ENCODE peak calls at places on chromosomes 2 and 18, in five cellular contexts. N, O, C, X and G are unnamed samples.

GRCh38 chr18:22163432-22163831 is 6.0 kb upstream of the GATA6 start:
- DNase-seq in O (no peak), C (no peak), N (no peak), X (no peak), G (no peak)

GRCh38 chr18:7978834-7979233 is 411.7 kb downstream of the PTPRM start:
- DNase-seq in N (no peak), X (no peak), C (no peak), O (peak), G (no peak)

GRCh38 chr2:233240897-233241296 is 10.6 kb upstream of the ATG16L1 start:
- DNase-seq in X (no peak), O (no peak), N (peak), C (no peak), G (no peak)

GRCh38 chr2:226396541-226396940 is 403.1 kb downstream of the IRS1 start:
- DNase-seq in X (no peak), C (no peak), N (no peak), O (no peak), G (no peak)

GRCh38 chr2:47082976-47083375 is 72.1 kb downstream of the STPG4 start:
- DNase-seq in N (no peak), X (no peak), C (no peak), O (no peak), G (no peak)

GRCh38 chr2:151637284-151637781 is 96.9 kb downstream of the NEB start:
- DNase-seq in C (no peak), N (peak), X (no peak), O (no peak), G (no peak)

GRCh38 chr2:15675456-15676195 is 84.0 kb downstream of the DDX1 start:
- DNase-seq in O (peak), X (no peak), C (peak), N (no peak), G (no peak)

GRCh38 chr18:27780061-27780740 is 396.7 kb downstream of the CDH2 start:
- DNase-seq in N (no peak), C (no peak), O (no peak), X (no peak), G (no peak)

GRCh38 chr2:88177556-88177955 is 7.4 kb downstream of the THNSL2 start:
- DNase-seq in N (no peak), O (no peak), C (no peak), X (no peak), G (no peak)

GRCh38 chr2:209368406-209368805 is 55.4 kb upstream of the MAP2 start:
- DNase-seq in X (no peak), N (no peak), O (no peak), C (no peak), G (no peak)

GRCh38 chr18:48979944-48980890 is 29.5 kb upstream of the SMAD7 start:
- DNase-seq in O (no peak), N (no peak), X (peak), C (no peak), G (peak)

GRCh38 chr2:24576146-24576545 is 85.1 kb downstream of the NCOA1 start:
- DNase-seq in X (no peak), N (no peak), C (no peak), O (no peak), G (no peak)

GRCh38 chr2:64586883-64587481 is 62.9 kb downstream of the AFTPH start:
- DNase-seq in O (no peak), N (no peak), X (peak), C (peak), G (peak)

GRCh38 chr2:30115141-30115980 is 31.4 kb upstream of the YPEL5 start:
- DNase-seq in X (peak), N (peak), C (peak), O (peak), G (peak)

GRCh38 chr2:15142069-15142689 is 419.0 kb downstream of the NBAS start:
- DNase-seq in X (no peak), C (no peak), N (peak), O (no peak), G (peak)

GRCh38 chr2:226791056-226791486 is 8.5 kb downstream of the IRS1 start:
- DNase-seq in N (peak), X (no peak), O (no peak), C (no peak), G (no peak)

GRCh38 chr2:97857553-97857952 is 138.2 kb downstream of the TMEM131 start:
- DNase-seq in O (no peak), N (no peak), X (no peak), C (no peak), G (no peak)

GRCh38 chr18:10530852-10531251 is 5.0 kb downstream of the NAPG start:
- DNase-seq in C (no peak), N (no peak), X (peak), O (no peak), G (no peak)

GRCh38 chr2:157875720-157876065 is 437 bp downstream of the ACVR1 start:
- DNase-seq in C (peak), X (peak), O (no peak), N (no peak), G (peak)

GRCh38 chr2:22812065-22812680 is 572.8 kb upstream of the KLHL29 start:
- DNase-seq in O (no peak), X (no peak), N (no peak), C (no peak), G (no peak)

DNA sequence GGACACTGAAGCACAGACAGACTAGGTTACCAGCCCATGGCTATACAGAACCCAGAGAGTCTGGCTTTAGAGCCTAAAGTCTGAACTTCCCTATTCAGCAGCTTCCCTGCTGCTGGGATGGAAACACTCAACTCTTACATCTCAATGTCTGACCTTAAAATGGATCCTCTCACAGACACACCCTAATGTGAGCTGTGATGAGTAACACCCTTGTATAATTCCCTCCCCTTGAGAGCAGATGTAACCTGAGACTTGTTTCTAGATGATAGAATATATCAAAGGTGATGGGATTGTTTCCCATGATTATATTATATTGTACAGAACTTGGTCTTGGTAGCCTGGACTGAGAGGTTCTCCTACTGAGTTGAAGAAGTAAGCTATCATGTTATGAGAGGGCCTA is 577.1 kb upstream of the KLHL29 start:
- DNase-seq in N (no peak), O (no peak), C (no peak), X (no peak), G (no peak)
- TF ChIP-seq CHD2 in N (no peak), O (no peak), C (no peak), X (no peak), G (no peak)

GRCh38 chr2:241501099-241501541 is 7.3 kb downstream of the STK25 start:
- DNase-seq in X (no peak), N (no peak), O (peak), C (no peak), G (no peak)

GRCh38 chr2:241501551-241501950 is 6.8 kb downstream of the STK25 start:
- DNase-seq in C (no peak), N (no peak), X (no peak), O (peak), G (no peak)

GRCh38 chr2:241503776-241504392 is 4.5 kb downstream of the STK25 start:
- DNase-seq in X (no peak), N (no peak), O (peak), C (no peak), G (no peak)

GRCh38 chr2:241500431-241500975 is 7.9 kb downstream of the STK25 start:
- DNase-seq in X (no peak), N (no peak), C (no peak), O (peak), G (no peak)

DNA sequence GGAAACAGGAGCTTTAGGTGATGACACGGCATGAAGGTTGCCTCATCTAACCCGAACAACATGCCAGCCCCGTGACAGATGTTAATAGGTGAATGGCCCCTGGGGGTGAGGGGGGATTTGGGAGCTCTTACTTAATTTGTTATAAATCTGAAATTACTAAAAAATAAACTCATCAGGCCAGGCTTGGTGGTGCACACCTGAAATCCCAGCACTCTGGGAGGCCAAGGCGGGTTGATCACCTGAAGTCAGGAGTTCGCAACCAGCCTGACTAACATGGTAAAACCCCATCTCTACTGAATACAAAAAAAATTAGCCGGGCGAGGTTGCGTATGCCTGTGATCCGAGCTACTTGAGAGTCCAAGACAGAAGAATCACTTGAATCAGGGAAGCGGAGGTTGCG is 6.1 kb downstream of the STK25 start:
- DNase-seq in X (no peak), C (no peak), N (no peak), O (no peak), G (no peak)
- TF ChIP-seq REST in X (no peak), C (no peak), N (no peak), O (no peak), G (no peak)

DNA sequence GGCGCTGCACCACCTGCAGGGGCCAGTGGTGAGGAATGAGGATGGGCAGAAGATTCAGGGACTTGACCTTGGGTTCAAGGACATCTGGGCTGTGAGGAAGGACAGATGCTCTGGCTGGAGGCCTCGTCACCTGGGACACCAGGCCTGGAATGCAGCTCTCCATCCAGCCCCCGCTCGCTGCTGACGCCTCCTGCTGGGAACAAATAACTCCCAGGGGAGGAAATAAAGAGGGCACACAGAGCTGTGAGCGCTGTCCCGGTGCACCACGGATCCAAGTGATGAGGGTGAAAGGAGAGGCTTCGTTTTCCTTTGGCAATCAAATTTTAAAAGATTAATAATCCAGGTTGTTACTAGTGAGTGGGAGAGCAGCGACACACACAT is 368.0 kb upstream of the MYT1L start:
- DNase-seq in O (no peak), C (no peak), X (no peak), N (no peak), G (no peak)
- TF ChIP-seq CHD2 in O (no peak), C (no peak), X (no peak), N (no peak), G (no peak)

GRCh38 chr2:126932966-126933555 is 34.4 kb downstream of the TEX51 start:
- DNase-seq in O (no peak), N (no peak), X (no peak), C (no peak), G (no peak)

GRCh38 chr2:126935774-126936173 is 37.1 kb downstream of the TEX51 start:
- DNase-seq in O (no peak), X (no peak), N (no peak), C (no peak), G (no peak)

GRCh38 chr2:126932529-126932928 is 33.8 kb downstream of the TEX51 start:
- DNase-seq in O (no peak), N (no peak), C (no peak), X (no peak), G (no peak)

GRCh38 chr2:126934803-126935202 is 36.1 kb downstream of the TEX51 start:
- DNase-seq in N (no peak), X (no peak), C (no peak), O (no peak), G (no peak)

DNA sequence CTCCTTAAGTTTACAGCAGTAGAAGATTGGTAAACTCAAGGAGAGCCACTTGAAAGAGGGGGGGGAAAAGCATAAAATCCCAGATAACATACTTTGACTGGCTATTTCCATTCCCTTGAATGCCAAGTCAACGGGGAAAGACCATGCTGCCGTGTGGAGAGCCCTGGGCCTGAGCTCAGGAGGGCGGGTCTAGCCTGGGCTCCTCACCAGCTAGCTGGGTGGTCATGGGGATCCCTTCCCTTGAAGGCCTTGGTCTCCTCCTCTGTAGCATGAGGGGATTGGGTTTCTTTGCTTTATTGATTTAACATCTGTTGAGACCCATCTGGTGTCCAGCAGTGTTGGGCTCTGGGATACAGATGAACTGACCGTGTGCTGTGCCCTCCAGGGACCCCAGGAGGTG is 35.0 kb downstream of the TEX51 start:
- DNase-seq in X (no peak), C (no peak), O (no peak), N (no peak), G (no peak)
- TF ChIP-seq REST in X (no peak), C (no peak), O (no peak), N (no peak), G (no peak)

DNA sequence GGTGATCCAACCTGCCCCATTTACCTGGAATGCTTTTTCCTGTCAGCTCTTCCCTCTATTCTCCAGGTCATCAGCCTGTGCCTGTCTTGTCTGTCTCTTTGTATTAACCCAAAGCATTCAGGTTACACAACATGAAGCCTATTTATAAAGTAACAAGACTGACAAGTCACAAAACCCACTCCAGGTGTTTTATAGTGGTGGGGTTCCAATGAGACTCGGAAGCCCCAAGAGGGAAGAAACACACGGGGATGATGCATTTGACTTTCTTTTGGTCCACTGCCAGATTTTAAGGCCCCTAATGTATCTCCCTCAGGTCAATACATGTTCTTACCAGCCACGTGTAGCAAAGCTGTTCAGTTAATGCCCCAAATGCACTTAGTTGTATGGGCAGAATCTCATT is 27.5 kb downstream of the TGFA start:
- DNase-seq in O (no peak), C (no peak), X (no peak), N (no peak), G (no peak)
- TF ChIP-seq CHD2 in O (no peak), C (no peak), X (no peak), N (no peak), G (no peak)

DNA sequence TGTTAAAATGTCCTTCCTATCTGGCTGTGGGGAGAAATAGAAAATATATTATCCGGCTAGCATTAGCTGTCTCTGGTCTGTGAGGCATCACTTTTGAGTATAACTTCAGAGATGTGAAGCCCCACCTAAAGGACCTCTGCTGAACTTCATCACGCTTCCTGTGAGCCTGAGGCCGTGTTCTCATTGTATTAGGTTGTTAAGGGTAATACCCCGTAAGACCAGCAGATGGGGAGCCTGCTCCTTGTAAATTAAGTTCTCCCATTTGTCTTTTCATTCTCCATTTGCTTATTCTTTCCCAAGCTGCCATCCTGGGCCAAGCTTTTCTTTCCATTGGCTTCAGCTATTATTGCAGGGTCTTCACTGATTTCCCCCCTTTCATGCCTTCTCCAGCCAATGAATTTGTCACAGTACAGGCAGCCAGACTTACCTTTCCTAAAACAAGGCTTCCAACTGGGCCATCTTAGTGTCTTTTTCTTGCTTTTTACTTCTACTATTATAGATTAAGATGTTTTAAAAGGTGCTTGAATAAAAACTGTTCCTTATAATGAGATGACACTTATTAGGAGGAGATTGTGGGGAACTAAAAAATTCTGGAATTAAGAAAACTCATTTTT is 12.4 kb downstream of the NIF3L1 start:
- DNase-seq in X (peak), O (peak), N (peak), C (peak), G (peak)
- TF ChIP-seq REST in X (no peak), O (no peak), N (no peak), C (no peak), G (no peak)